ENCODE peak calls at places on chromosomes 7 and 10, in seven cellular contexts. U is uterus, Y is A549, C is upper lobe of right lung, F is HCT116, L is adrenal gland, E is HepG2. W is an unnamed sample.

GRCh38 chr7:199465-200249 is 7.3 kb downstream of the FAM20C start:
- DNase-seq in F (no peak), C (no peak), Y (no peak), U (no peak), L (no peak), E (peak), W (no peak)

GRCh38 chr7:22996470-22996869 is 17.5 kb downstream of the HYCC1 start:
- DNase-seq in Y (no peak), U (no peak), L (no peak), C (no peak), F (no peak), E (no peak), W (no peak)

GRCh38 chr10:120806081-120806480 is 45.1 kb upstream of the WDR11 start:
- DNase-seq in E (no peak), U (no peak), F (no peak), L (no peak), Y (no peak), C (no peak), W (no peak)

GRCh38 chr7:139292821-139293220 is 48.3 kb upstream of the FMC1 start:
- DNase-seq in U (no peak), F (no peak), C (no peak), L (no peak), E (no peak), Y (no peak), W (no peak)

GRCh38 chr7:47937711-47938573 is 10.3 kb downstream of the PKD1L1 start:
- DNase-seq in Y (no peak), U (no peak), E (no peak), L (no peak), F (no peak), C (no peak), W (no peak)

GRCh38 chr10:132063432-132063831 is 2.3 kb upstream of the JAKMIP3 start:
- DNase-seq in E (no peak), F (no peak), L (no peak), U (no peak), C (peak), Y (no peak), W (no peak)

GRCh38 chr10:29471483-29471859 is 163.3 kb downstream of the SVIL start:
- DNase-seq in L (no peak), C (no peak), E (no peak), F (no peak), U (no peak), Y (no peak), W (no peak)

GRCh38 chr10:11539191-11539868 is 72.1 kb downstream of the USP6NL start:
- DNase-seq in E (peak), Y (no peak), U (no peak), L (no peak), F (peak), C (no peak), W (no peak)

GRCh38 chr10:3106908-3107425 is 39.6 kb downstream of the PFKP start:
- DNase-seq in F (no peak), C (no peak), Y (peak), E (no peak), L (no peak), U (no peak), W (no peak)

GRCh38 chr10:128147669-128148068 is 21.4 kb upstream of the MKI67 start:
- DNase-seq in F (no peak), C (no peak), Y (no peak), L (no peak), U (no peak), E (no peak), W (no peak)

GRCh38 chr10:218753-219152 is 83.5 kb downstream of the ZMYND11 start:
- DNase-seq in C (no peak), U (no peak), Y (no peak), E (no peak), L (no peak), F (no peak), W (no peak)

GRCh38 chr10:112461029-112461887 is 14.2 kb downstream of the VTI1A start:
- DNase-seq in Y (peak), L (no peak), F (peak), C (no peak), E (no peak), U (no peak), W (no peak)

GRCh38 chr10:120607016-120607709 is 150.1 kb downstream of the PLPP4 start:
- DNase-seq in F (no peak), L (no peak), Y (no peak), U (no peak), E (no peak), C (no peak), W (no peak)

GRCh38 chr10:132044803-132045202 is 20.9 kb upstream of the JAKMIP3 start:
- DNase-seq in U (no peak), L (no peak), C (no peak), Y (no peak), E (no peak), F (no peak), W (no peak)

GRCh38 chr7:80748302-80749042 is 110.0 kb downstream of the CD36 start:
- DNase-seq in U (no peak), E (no peak), F (peak), L (no peak), Y (no peak), C (no peak), W (no peak)
- H3K4me3 ChIP-seq in U (no peak), E (no peak), F (peak), L (no peak), Y (no peak), C (no peak), W (no peak)

GRCh38 chr10:79150444-79150754 is 81.6 kb downstream of the ZMIZ1 start:
- DNase-seq in C (no peak), F (no peak), L (no peak), U (no peak), Y (no peak), E (no peak), W (no peak)
- H3K4me3 ChIP-seq in C (no peak), F (no peak), L (no peak), U (no peak), Y (no peak), E (no peak), W (no peak)

GRCh38 chr10:71244638-71245419 is 32.5 kb downstream of the UNC5B start:
- DNase-seq in Y (no peak), L (peak), E (no peak), F (no peak), C (no peak), U (peak), W (peak)
- H3K4me3 ChIP-seq in Y (no peak), L (no peak), E (no peak), F (no peak), C (peak), U (peak), W (no peak)

DNA sequence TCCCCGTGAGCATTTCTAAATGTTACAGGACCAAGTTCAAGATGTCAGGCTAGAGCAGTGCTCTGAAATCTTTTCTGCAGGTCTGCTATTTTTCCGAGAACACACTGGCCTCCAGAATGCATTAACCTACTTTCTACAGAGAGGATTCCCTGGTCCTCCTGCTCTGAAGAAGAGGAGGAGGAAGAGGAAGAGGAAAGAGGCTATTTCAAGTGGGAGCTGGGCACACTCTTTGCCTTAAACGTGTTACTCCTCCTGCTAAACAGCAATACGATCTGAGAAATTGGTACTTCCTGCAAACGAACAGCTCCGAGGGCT is 157.4 kb downstream of the FRMD4A start:
- DNase-seq in L (no peak), U (no peak), Y (no peak), F (no peak), C (no peak), E (no peak), W (no peak)
- H3K4me3 ChIP-seq in L (no peak), U (peak), Y (peak), F (no peak), C (peak), E (no peak), W (peak)

DNA sequence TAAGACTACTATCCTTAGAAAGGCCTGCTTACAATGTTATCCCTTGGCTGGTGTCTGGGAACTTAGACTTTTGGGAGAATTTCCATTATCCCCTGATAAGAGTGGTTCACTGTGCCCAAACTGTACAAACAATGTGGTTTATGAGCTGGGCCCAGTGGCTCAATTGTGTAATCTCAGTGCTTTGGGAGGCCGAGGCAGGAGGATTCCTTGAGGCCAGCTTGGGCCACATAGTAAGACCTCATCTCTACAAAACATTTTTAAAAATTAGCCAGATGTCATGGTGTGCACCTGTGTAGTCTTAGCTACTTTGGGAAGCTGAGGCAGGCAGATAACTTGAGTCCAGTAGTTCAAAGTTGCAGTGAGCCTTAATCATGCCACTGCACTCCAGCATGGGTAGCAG is 21.5 kb downstream of the PTPN12 start:
- DNase-seq in E (no peak), Y (no peak), U (no peak), L (no peak), F (no peak), C (no peak), W (no peak)
- H3K4me3 ChIP-seq in E (no peak), Y (no peak), U (no peak), L (no peak), F (no peak), C (no peak), W (no peak)

GRCh38 chr7:104958278-104958903 is 55.6 kb upstream of the KMT2E start:
- DNase-seq in E (no peak), L (no peak), F (no peak), C (no peak), U (no peak), Y (no peak), W (no peak)

GRCh38 chr7:104951546-104951945 is 62.5 kb upstream of the KMT2E start:
- DNase-seq in L (no peak), U (no peak), Y (no peak), F (no peak), E (no peak), C (no peak), W (no peak)

GRCh38 chr7:104956753-104957450 is 57.1 kb upstream of the KMT2E start:
- DNase-seq in U (no peak), L (no peak), E (no peak), C (no peak), F (no peak), Y (no peak), W (no peak)

GRCh38 chr7:104950754-104951153 is 63.3 kb upstream of the KMT2E start:
- DNase-seq in L (no peak), U (no peak), C (no peak), E (no peak), Y (no peak), F (no peak), W (no peak)

GRCh38 chr7:104955276-104955675 is 58.7 kb upstream of the KMT2E start:
- DNase-seq in C (no peak), E (no peak), F (no peak), U (no peak), L (no peak), Y (no peak), W (no peak)
- H3K4me3 ChIP-seq in C (no peak), E (no peak), F (no peak), U (no peak), L (no peak), Y (no peak), W (no peak)

GRCh38 chr10:117442944-117443676 is 67.9 kb upstream of the PDZD8 start:
- DNase-seq in E (peak), U (peak), L (peak), C (peak), F (peak), Y (peak), W (peak)
- H3K4me3 ChIP-seq in E (no peak), U (no peak), L (no peak), C (peak), F (no peak), Y (no peak), W (no peak)

DNA sequence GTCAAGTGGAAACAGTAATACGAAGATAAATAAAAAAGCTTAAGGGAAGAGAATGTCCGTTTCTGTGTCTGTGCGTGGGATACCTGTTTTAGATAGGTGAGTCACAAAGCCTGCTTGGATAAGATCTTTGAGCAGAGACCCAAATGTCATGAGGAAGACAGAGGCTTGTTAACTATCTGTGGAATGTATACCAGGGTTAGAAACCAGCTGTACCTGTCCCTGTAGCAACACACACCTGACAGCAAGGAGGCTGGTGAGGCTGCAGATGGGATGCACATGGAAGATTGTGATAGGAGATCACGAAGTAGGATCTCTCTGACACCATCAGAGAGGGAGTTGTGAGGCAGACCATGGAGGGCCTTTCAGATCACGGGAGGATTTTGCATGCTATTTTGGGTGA is 105.3 kb downstream of the ARHGAP21 start:
- DNase-seq in Y (no peak), F (no peak), U (no peak), C (no peak), L (no peak), E (no peak), W (peak)
- H3K4me3 ChIP-seq in Y (no peak), F (no peak), U (no peak), C (no peak), L (no peak), E (no peak), W (no peak)

GRCh38 chr7:45888185-45888992 is at the start of gene IGFBP1:
- DNase-seq in Y (peak), U (no peak), L (peak), F (no peak), C (no peak), E (peak), W (no peak)
- H3K4me3 ChIP-seq in Y (peak), U (no peak), L (no peak), F (no peak), C (no peak), E (peak), W (peak)

W was measured in prostate gland.